ENCODE peak calls at places on chromosomes 11 and 22, in six cellular contexts. C is keratinocyte; I is gastrocnemius medialis; T is CD4-positive, CD25-positive, alpha-beta regulatory T cell; W is CD4-positive, alpha-beta memory T cell; D is ovary. X is an unnamed sample.

GRCh38 chr11:37343279-37343678 is 745.2 kb upstream of the RAG2 start:
- DNase-seq in C (no peak), T (no peak), W (no peak), D (no peak), I (no peak), X (no peak)

GRCh38 chr11:128525411-128526243 is 61.7 kb downstream of the ETS1 start:
- DNase-seq in I (no peak), T (peak; percentile 92), D (no peak), C (no peak), W (peak; percentile 78), X (no peak)

GRCh38 chr11:12838463-12839120 is 164.4 kb downstream of the TEAD1 start:
- DNase-seq in I (no peak), W (no peak), C (no peak), T (no peak), D (no peak), X (peak; percentile 45)

GRCh38 chr22:36368359-36368983 is 19.3 kb downstream of the MYH9 start:
- DNase-seq in T (no peak), I (no peak), C (no peak), D (no peak), W (no peak), X (peak; percentile 43)

GRCh38 chr22:26769663-26770062 is 112.3 kb downstream of the MIAT start:
- DNase-seq in C (no peak), D (no peak), W (no peak), T (no peak), I (no peak), X (no peak)

GRCh38 chr22:47209547-47210023 is 447.1 kb downstream of the TBC1D22A start:
- DNase-seq in I (no peak), T (no peak), W (no peak), C (no peak), D (peak; percentile 30), X (no peak)

GRCh38 chr11:132111341-132111740 is 740.9 kb downstream of the NTM start:
- DNase-seq in D (no peak), C (no peak), I (no peak), T (no peak), W (no peak), X (no peak)

GRCh38 chr11:43504316-43504950 is 145.7 kb downstream of the TTC17 start:
- DNase-seq in W (no peak), D (peak; percentile 61), C (no peak), I (no peak), T (no peak), X (peak; percentile 29)

GRCh38 chr11:117876341-117877119 is at the start of gene FXYD6:
- DNase-seq in D (peak; percentile 87), I (no peak), W (no peak), C (no peak), T (no peak), X (no peak)

GRCh38 chr22:27880778-27881394 is 38.2 kb downstream of the PITPNB start:
- DNase-seq in C (peak; percentile 25), W (no peak), D (no peak), T (peak; percentile 70), I (no peak), X (peak; percentile 71)

GRCh38 chr11:74932797-74933196 is 16.1 kb downstream of the XRRA1 start:
- DNase-seq in C (peak; percentile 57), D (no peak), I (no peak), W (no peak), T (no peak), X (no peak)

GRCh38 chr11:126914941-126915340 is 85.6 kb downstream of the KIRREL3 start:
- DNase-seq in C (no peak), I (no peak), T (no peak), D (no peak), W (no peak), X (no peak)

GRCh38 chr11:13289081-13289480 is 11.5 kb downstream of the BMAL1 start:
- DNase-seq in T (no peak), I (no peak), W (no peak), D (no peak), C (no peak), X (no peak)

GRCh38 chr11:107682182-107682971 is 29.5 kb downstream of the SLN start:
- DNase-seq in C (no peak), D (no peak), T (no peak), I (no peak), W (no peak), X (no peak)

GRCh38 chr22:47395481-47395880 is 633.0 kb downstream of the TBC1D22A start:
- DNase-seq in C (no peak), I (no peak), D (no peak), T (no peak), W (no peak), X (no peak)

GRCh38 chr22:41976070-41976901 is 7.0 kb downstream of the SEPTIN3 start:
- DNase-seq in T (peak; percentile 46), D (no peak), C (no peak), W (no peak), I (no peak), X (peak; percentile 38)

GRCh38 chr22:29567338-29567737 is 13.6 kb downstream of the NIPSNAP1 start:
- DNase-seq in T (no peak), C (no peak), W (no peak), D (no peak), I (no peak), X (no peak)

GRCh38 chr11:119025978-119026766 is 4.5 kb downstream of the SLC37A4 start:
- DNase-seq in C (no peak), D (no peak), T (no peak), W (no peak), I (no peak), X (no peak)

GRCh38 chr11:134911514-134912180 is 499.6 kb upstream of the B3GAT1 start:
- DNase-seq in T (no peak), D (no peak), C (no peak), W (no peak), I (no peak), X (no peak)

GRCh38 chr22:44638966-44639739 is 62.9 kb upstream of the PRR5 start:
- DNase-seq in D (peak; percentile 35), W (no peak), I (peak; percentile 5), C (no peak), T (no peak), X (no peak)

GRCh38 chr22:32994046-32994827 is 63.9 kb downstream of the SYN3 start:
- DNase-seq in D (no peak), T (no peak), I (no peak), W (no peak), C (no peak), X (no peak)

GRCh38 chr11:3994030-3994640 is 100.5 kb upstream of the RRM1 start:
- DNase-seq in D (no peak), I (no peak), T (no peak), C (no peak), W (no peak), X (no peak)

GRCh38 chr11:121304750-121305149 is 12.2 kb downstream of the SC5D start:
- DNase-seq in D (no peak), W (no peak), I (no peak), C (no peak), T (no peak), X (no peak)

GRCh38 chr11:45528435-45528834 is 137.0 kb downstream of the CHST1 start:
- DNase-seq in C (no peak), W (no peak), I (no peak), D (no peak), T (no peak), X (no peak)

DNA sequence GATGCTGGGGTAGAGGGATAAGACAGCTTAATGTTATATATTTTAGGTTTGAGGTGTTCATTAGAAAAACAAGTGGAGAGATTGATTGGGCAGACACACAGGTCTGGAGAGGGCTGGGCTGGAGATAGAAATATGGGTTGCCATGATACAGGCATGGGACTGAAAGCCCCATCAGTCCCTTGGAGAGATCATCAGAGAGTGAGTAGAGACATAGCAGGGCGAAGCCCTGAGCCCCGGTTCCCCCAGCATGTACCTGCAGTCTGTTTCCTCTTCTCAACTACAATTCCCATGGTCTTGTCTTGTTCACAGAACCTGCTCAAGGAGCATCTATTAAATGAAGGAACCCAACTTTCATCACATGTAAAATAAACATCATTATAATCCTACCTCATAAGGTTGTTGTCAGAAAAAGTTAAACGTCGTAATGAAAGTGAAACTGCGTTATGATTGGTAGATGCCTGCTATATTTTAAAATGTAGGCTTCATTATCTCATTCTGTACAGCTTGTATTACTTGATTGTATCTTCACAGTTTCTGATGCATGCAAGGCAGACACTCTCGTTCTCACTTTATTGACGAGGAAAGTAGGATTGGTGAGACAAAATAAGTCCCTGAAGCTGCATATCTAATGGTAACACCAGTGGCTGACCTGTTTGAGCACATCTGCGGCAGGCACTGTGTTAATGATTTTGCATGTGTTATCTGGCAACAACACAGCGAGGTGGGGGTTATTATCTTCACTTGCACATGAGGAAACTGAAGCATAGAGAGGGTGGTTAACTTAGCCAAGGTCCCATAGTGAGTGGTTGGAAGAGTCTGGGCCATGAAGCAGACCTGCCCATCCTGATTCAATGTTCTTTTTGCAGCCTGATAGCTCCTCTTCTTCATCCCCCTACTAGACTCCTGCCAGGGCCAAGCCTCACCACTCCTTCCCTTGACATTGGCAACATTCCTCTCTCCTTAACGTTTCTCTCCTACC is 63.5 kb downstream of the ENDOD1 start:
- DNase-seq in D (no peak), T (peak; percentile 74), W (peak; percentile 46), C (no peak), I (no peak), X (peak; percentile 35)
- H3K4me3 ChIP-seq in D (no peak overlapping the region), T (peak overlapping the region; percentile 90), W (peak overlapping the region; percentile 10), C (no peak overlapping the region), I (no peak overlapping the region), X (peak overlapping the region; percentile 50)

DNA sequence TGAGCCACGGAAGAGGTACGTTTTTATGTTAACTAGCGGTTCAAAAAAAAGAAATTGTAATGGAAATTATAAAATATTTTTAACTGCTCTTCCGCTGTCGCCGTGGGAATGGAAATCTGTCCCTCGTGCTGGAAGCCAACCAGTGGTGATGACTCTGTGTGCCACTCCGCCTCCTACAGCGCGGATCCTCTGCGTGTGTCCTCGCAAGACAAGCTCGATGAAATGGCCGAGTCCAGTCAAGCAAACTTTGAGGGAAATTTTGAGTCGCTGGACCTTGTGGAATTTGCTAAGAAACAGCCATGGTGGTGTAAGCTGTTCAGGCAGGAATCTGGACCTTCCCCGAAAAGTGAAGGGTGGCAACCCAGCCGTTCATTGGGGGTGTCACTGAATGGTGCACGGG is 2.9 kb upstream of the CBX7 start:
- DNase-seq in D (no peak), C (no peak), W (no peak), T (no peak), I (no peak), X (no peak)
- H3K4me3 ChIP-seq in D (no peak overlapping the region), C (no peak overlapping the region), W (no peak overlapping the region), T (no peak overlapping the region), I (no peak overlapping the region), X (no peak overlapping the region)

DNA sequence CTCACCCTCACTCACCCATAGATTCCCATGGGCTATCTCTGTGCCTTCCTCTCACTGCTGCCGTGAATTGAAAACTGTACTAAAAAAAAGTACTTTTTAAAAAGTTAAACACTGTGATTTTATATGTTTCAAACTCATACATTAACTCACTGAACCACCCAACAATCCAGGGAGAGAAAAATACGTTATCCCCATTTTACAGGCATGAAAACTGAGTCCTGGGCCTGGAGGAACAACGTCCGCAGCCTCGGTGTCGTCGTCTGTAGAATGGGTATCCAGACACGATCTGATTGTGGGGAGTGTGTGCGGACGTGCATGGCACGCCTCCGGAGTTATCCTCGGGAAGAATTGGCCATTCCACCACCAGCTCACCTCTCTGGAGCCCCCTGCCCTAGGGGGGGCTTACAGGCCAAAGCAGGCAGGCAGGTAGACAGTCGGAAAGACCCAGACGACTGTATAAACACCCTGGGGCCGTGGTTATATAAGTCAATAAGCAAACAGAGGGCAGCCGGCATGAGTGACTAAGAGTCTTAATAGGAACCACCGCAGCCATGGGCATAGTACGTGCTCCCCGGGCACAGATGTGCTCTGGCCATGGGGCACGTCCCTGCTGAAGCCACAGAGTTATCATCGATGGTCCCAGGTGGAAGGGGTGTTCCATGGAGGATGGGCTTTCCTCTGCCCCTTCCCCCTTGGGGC is 7.1 kb upstream of the PDGFB start:
- DNase-seq in C (no peak), I (no peak), W (no peak), T (no peak), D (no peak), X (no peak)
- H3K4me3 ChIP-seq in C (no peak overlapping the region), I (no peak overlapping the region), W (no peak overlapping the region), T (no peak overlapping the region), D (no peak overlapping the region), X (no peak overlapping the region)

GRCh38 chr11:120129570-120129969 is 8.3 kb downstream of the TRIM29 start:
- DNase-seq in I (no peak), D (peak; percentile 17), T (no peak), W (no peak), C (no peak), X (no peak)
- H3K4me3 ChIP-seq in I (no peak overlapping the region), D (no peak overlapping the region), T (no peak overlapping the region), W (no peak overlapping the region), C (no peak overlapping the region), X (no peak overlapping the region)

X was measured in GM12865.